ENCODE peak calls at places on chromosomes 4 and X, in ten cellular contexts. One of them, this sample, is unnamed.

GRCh38 chr4:64713256-64713840 is 304.1 kb upstream of the TECRL start:
- DNase-seq in vagina: no peak
- DNase-seq in dermis blood vessel endothelial cell: peak
- DNase-seq in DMS 273 treated with DMSO at 0.1 percent for 48 hours: no peak
- DNase-seq in PC-3: peak
- DNase-seq in anterior cingulate cortex: no peak
- DNase-seq in neuronal stem cell: no peak
- DNase-seq in RWPE1: peak
- DNase-seq in activated CD4-positive, alpha-beta T cell treated with anti-CD3 and anti-CD28 coated beads, Interleukin-2, amount 50 U/mL, for 1 hour: no peak
- DNase-seq in endothelial cell: no peak
- DNase-seq in this sample: no peak

GRCh38 chr4:7166981-7167700 is 25.2 kb upstream of the SORCS2 start:
- DNase-seq in vagina: no peak
- DNase-seq in dermis blood vessel endothelial cell: no peak
- DNase-seq in DMS 273 treated with DMSO at 0.1 percent for 48 hours: no peak
- DNase-seq in PC-3: no peak
- DNase-seq in anterior cingulate cortex: no peak
- DNase-seq in neuronal stem cell: no peak
- DNase-seq in RWPE1: no peak
- DNase-seq in activated CD4-positive, alpha-beta T cell treated with anti-CD3 and anti-CD28 coated beads, Interleukin-2, amount 50 U/mL, for 1 hour: no peak
- DNase-seq in endothelial cell: no peak
- DNase-seq in this sample: no peak

GRCh38 chr4:99117876-99118693 is 26.0 kb downstream of the ADH4 start:
- DNase-seq in vagina: no peak
- DNase-seq in dermis blood vessel endothelial cell: peak
- DNase-seq in DMS 273 treated with DMSO at 0.1 percent for 48 hours: no peak
- DNase-seq in PC-3: peak
- DNase-seq in anterior cingulate cortex: no peak
- DNase-seq in neuronal stem cell: no peak
- DNase-seq in RWPE1: no peak
- DNase-seq in activated CD4-positive, alpha-beta T cell treated with anti-CD3 and anti-CD28 coated beads, Interleukin-2, amount 50 U/mL, for 1 hour: no peak
- DNase-seq in endothelial cell: no peak
- DNase-seq in this sample: no peak

GRCh38 chr4:94284889-94285288 is 57.7 kb downstream of the HPGDS start:
- DNase-seq in vagina: no peak
- DNase-seq in dermis blood vessel endothelial cell: no peak
- DNase-seq in DMS 273 treated with DMSO at 0.1 percent for 48 hours: no peak
- DNase-seq in PC-3: no peak
- DNase-seq in anterior cingulate cortex: no peak
- DNase-seq in neuronal stem cell: no peak
- DNase-seq in RWPE1: no peak
- DNase-seq in activated CD4-positive, alpha-beta T cell treated with anti-CD3 and anti-CD28 coated beads, Interleukin-2, amount 50 U/mL, for 1 hour: no peak
- DNase-seq in endothelial cell: no peak
- DNase-seq in this sample: no peak

GRCh38 chr4:40916880-40917279 is 167.1 kb downstream of the NSUN7 start:
- DNase-seq in vagina: no peak
- DNase-seq in dermis blood vessel endothelial cell: peak
- DNase-seq in DMS 273 treated with DMSO at 0.1 percent for 48 hours: no peak
- DNase-seq in PC-3: peak
- DNase-seq in anterior cingulate cortex: no peak
- DNase-seq in neuronal stem cell: no peak
- DNase-seq in RWPE1: no peak
- DNase-seq in activated CD4-positive, alpha-beta T cell treated with anti-CD3 and anti-CD28 coated beads, Interleukin-2, amount 50 U/mL, for 1 hour: no peak
- DNase-seq in endothelial cell: peak
- DNase-seq in this sample: no peak

GRCh38 chr4:32689520-32689919 is 1969.4 kb downstream of the PCDH7 start:
- DNase-seq in vagina: no peak
- DNase-seq in dermis blood vessel endothelial cell: no peak
- DNase-seq in DMS 273 treated with DMSO at 0.1 percent for 48 hours: no peak
- DNase-seq in PC-3: peak
- DNase-seq in anterior cingulate cortex: no peak
- DNase-seq in neuronal stem cell: no peak
- DNase-seq in RWPE1: peak
- DNase-seq in activated CD4-positive, alpha-beta T cell treated with anti-CD3 and anti-CD28 coated beads, Interleukin-2, amount 50 U/mL, for 1 hour: no peak
- DNase-seq in endothelial cell: no peak
- DNase-seq in this sample: no peak

GRCh38 chrX:31893525-31893924 is 821.7 kb upstream of the FTHL17 start:
- DNase-seq in vagina: no peak
- DNase-seq in dermis blood vessel endothelial cell: no peak
- DNase-seq in DMS 273 treated with DMSO at 0.1 percent for 48 hours: no peak
- DNase-seq in PC-3: no peak
- DNase-seq in anterior cingulate cortex: no peak
- DNase-seq in neuronal stem cell: no peak
- DNase-seq in RWPE1: no peak
- DNase-seq in activated CD4-positive, alpha-beta T cell treated with anti-CD3 and anti-CD28 coated beads, Interleukin-2, amount 50 U/mL, for 1 hour: no peak
- DNase-seq in endothelial cell: no peak
- DNase-seq in this sample: no peak

GRCh38 chr4:76634239-76634638 is 199.2 kb downstream of the SHROOM3 start:
- DNase-seq in vagina: no peak
- DNase-seq in dermis blood vessel endothelial cell: no peak
- DNase-seq in DMS 273 treated with DMSO at 0.1 percent for 48 hours: no peak
- DNase-seq in PC-3: peak
- DNase-seq in anterior cingulate cortex: no peak
- DNase-seq in neuronal stem cell: no peak
- DNase-seq in RWPE1: peak
- DNase-seq in activated CD4-positive, alpha-beta T cell treated with anti-CD3 and anti-CD28 coated beads, Interleukin-2, amount 50 U/mL, for 1 hour: no peak
- DNase-seq in endothelial cell: no peak
- DNase-seq in this sample: no peak